ENCODE peak calls at places on chromosomes 12 and 14, in nine cellular contexts. P, C, A, R, U, V, J, I and W are unnamed samples.

GRCh38 chr12:645563-646071 is 17.6 kb downstream of the NINJ2 start:
- DNase-seq in A (no peak), J (peak), C (no peak), V (peak), P (no peak), U (no peak), R (peak), I (no peak), W (peak)

GRCh38 chr12:104578453-104578852 is 121.7 kb downstream of the CHST11 start:
- DNase-seq in C (peak), P (no peak), I (peak), R (peak), U (peak), A (no peak), J (peak), V (peak), W (peak)

GRCh38 chr14:73476451-73476905 is 14.3 kb upstream of the RIOX1 start:
- DNase-seq in R (no peak), U (peak), I (no peak), V (no peak), A (no peak), J (no peak), P (no peak), C (no peak), W (no peak)

GRCh38 chr12:46701356-46701755 is 124.4 kb downstream of the SLC38A4 start:
- DNase-seq in I (no peak), U (no peak), R (no peak), P (no peak), C (no peak), J (no peak), V (no peak), A (no peak), W (peak)

GRCh38 chr14:23376477-23377200 is at the start of gene CMTM5:
- DNase-seq in R (no peak), P (no peak), C (no peak), J (no peak), A (peak), I (no peak), U (no peak), V (no peak), W (no peak)

GRCh38 chr12:6772331-6772695 is at the start of gene LAG3:
- DNase-seq in P (no peak), I (no peak), C (no peak), U (no peak), J (no peak), R (no peak), A (no peak), V (no peak), W (no peak)

GRCh38 chr12:1907652-1908611 is 10.5 kb downstream of the CACNA2D4 start:
- DNase-seq in I (no peak), U (peak), P (no peak), A (peak), J (no peak), C (no peak), V (no peak), R (no peak), W (no peak)

GRCh38 chr14:89621791-89622638 is 205.0 kb upstream of the FOXN3 start:
- DNase-seq in P (no peak), A (no peak), C (no peak), V (no peak), J (no peak), U (no peak), I (no peak), R (no peak), W (no peak)

GRCh38 chr14:67228325-67228984 is 12.8 kb upstream of the PALS1 start:
- DNase-seq in A (peak), J (peak), U (peak), P (no peak), V (no peak), I (no peak), R (peak), C (no peak), W (peak)

GRCh38 chr14:99508896-99509629 is 27.9 kb downstream of the CCNK start:
- DNase-seq in C (no peak), J (no peak), A (no peak), V (no peak), U (peak), I (no peak), R (no peak), P (no peak), W (no peak)

GRCh38 chr14:73591690-73592448 is at the start of gene ACOT4:
- DNase-seq in I (peak), R (peak), J (peak), U (peak), V (peak), C (no peak), P (peak), A (peak), W (peak)

GRCh38 chr12:63138484-63138883 is 12.5 kb downstream of the AVPR1A start:
- DNase-seq in V (no peak), P (no peak), I (no peak), J (no peak), C (no peak), U (no peak), R (no peak), A (no peak), W (no peak)

GRCh38 chr14:36315159-36315853 is 5.1 kb downstream of the MBIP start:
- DNase-seq in P (no peak), V (no peak), I (no peak), R (no peak), A (no peak), J (no peak), C (no peak), U (no peak), W (no peak)

GRCh38 chr12:109718390-109718789 is 4.8 kb downstream of the FAM222A start:
- DNase-seq in C (no peak), P (no peak), J (no peak), V (no peak), U (no peak), I (no peak), A (peak), R (no peak), W (no peak)

GRCh38 chr12:3218150-3218845 is 141.1 kb downstream of the TSPAN9 start:
- DNase-seq in C (no peak), A (peak), V (peak), J (peak), I (no peak), U (peak), P (no peak), R (peak), W (peak)

GRCh38 chr12:59193476-59194050 is 273.3 kb upstream of the LRIG3 start:
- DNase-seq in I (no peak), J (no peak), C (no peak), A (no peak), P (no peak), U (peak), R (no peak), V (no peak), W (no peak)

GRCh38 chr14:36665887-36666415 is 4.3 kb downstream of the PAX9 start:
- DNase-seq in V (no peak), I (no peak), P (no peak), U (no peak), R (no peak), C (no peak), A (no peak), J (no peak), W (no peak)

GRCh38 chr14:96519970-96520369 is 17.8 kb downstream of the PAPOLA start:
- DNase-seq in P (no peak), R (no peak), A (no peak), J (no peak), U (no peak), I (no peak), C (no peak), V (no peak), W (no peak)

GRCh38 chr12:109014984-109015765 is 5.7 kb downstream of the SVOP start:
- DNase-seq in U (no peak), V (no peak), J (no peak), I (no peak), A (no peak), P (no peak), R (no peak), C (no peak), W (no peak)

GRCh38 chr12:31662176-31662849 is 2.8 kb downstream of the ETFBKMT start:
- DNase-seq in P (no peak), U (no peak), R (no peak), V (no peak), J (no peak), C (no peak), A (no peak), I (no peak), W (no peak)

GRCh38 chr12:120571299-120571698 is 9.9 kb downstream of the POP5 start:
- DNase-seq in P (no peak), A (no peak), I (no peak), J (no peak), C (no peak), V (no peak), U (no peak), R (peak), W (peak)

GRCh38 chr12:57816855-57817151 is 1.7 kb downstream of the AVIL start:
- DNase-seq in P (peak), C (no peak), I (no peak), V (peak), R (no peak), A (no peak), U (no peak), J (peak), W (peak)

GRCh38 chr12:170361-171225 is 43.4 kb downstream of the SLC6A12 start:
- DNase-seq in C (no peak), V (no peak), R (no peak), A (peak), I (no peak), J (no peak), P (no peak), U (no peak), W (no peak)

DNA sequence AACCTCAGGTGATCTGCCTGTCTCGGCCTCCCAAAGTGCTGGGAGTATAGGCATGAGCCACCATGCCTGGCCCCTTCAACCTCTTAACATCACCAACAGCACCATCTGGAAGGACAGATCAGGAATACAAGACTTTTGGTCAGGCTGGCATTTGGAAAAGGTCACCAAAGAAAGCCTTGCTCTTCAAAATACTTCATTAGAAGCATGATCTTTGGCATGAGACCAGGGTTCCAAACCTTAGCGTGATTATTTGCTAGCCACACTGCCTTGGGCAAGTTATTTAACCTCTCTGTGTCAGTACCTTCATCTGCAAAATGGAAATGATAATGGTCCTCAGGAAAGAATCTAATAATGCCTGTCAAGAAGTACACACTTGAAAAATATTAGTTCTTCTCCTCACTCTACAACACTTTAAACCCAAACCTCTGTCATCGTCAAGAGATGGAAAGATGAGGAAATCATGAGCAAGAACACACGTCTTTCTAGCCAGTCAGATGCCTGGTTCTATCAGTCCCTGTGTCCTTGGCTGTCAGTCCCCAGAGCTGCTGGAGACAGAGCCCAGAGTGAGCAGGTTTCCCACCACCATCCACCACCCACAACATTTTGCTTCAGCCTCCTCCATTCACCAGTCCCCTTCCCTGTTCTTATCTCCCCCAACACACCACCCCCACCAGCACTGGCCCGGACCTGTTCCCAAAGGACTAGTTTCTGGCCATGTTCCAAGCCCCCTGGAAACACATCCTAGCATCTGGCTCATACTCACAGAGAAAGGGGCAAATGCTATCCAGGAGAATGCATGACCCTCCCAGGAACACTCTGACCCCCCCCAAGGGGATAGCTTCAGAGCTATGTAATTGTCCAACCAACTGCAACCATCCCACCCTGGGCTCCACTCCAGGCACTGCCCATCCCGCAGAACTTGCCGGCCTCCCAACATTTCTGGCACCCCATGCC is 2.0 kb downstream of the ADCY6 start:
- DNase-seq in P (no peak), U (no peak), A (no peak), R (no peak), I (no peak), C (no peak), V (no peak), J (no peak), W (no peak)
- H3K4me3 ChIP-seq in P (no peak), U (peak), A (no peak), R (peak), I (peak), C (peak), V (peak), J (peak), W (peak)

GRCh38 chr12:64446295-64446694 is 5.6 kb upstream of the TBK1 start:
- DNase-seq in I (no peak), A (no peak), P (no peak), J (no peak), U (no peak), R (no peak), V (no peak), C (no peak), W (no peak)
- TF ChIP-seq CTCF in I (no peak), A (no peak), P (no peak), J (no peak), U (no peak), R (no peak), V (no peak), C (no peak), W (no peak)

DNA sequence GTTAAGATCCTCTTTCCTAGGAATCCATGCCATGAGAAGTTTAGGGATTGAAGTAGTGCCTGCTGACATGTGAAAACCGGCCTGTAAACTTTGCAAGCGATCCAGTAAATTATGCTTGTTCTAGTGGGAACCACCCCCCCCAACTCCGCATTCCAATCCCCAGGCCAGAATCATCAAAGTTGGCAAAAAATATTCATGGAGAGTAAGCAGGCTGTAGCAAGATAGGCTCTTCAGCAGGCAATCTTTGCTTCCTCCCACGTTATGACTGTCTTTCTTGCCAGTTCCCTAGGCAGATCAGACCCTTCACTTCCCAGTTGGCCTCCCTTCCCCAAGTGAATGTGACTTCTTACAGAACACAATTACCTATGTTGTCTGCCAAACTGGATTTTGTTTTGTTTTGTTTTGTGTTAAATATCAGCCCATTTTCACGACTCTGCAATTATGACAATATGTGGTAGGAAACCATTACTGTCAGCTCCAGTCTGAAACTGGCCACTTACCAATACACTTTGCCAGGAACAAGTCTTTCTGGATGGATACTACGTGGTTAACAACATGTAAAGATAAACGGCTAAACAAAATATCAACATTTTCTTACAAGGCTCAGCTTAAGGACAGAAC is 1.1 kb upstream of the PTGER2 start:
- DNase-seq in A (no peak), R (peak), C (no peak), I (no peak), V (peak), P (no peak), U (no peak), J (peak), W (peak)
- H3K4me3 ChIP-seq in A (no peak), R (no peak), C (no peak), I (no peak), V (peak), P (peak), U (no peak), J (peak), W (peak)

DNA sequence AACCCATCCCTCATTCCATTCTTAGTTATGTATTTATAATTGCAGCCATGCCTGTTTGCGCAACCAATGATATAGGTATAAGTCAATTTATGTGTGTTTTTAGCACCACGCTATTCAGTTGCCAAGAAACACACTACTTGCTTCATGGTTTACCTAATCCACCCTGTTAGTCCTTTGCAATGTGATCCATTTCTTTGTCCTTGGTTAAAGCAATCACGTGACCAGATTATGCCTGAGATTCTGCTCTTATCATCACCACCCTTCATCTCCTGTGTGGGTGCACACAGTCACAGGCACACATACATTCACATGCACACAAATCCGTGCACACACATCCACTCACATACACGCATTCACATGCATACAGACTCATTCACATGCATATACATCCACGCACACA is 52.3 kb upstream of the KCNA5 start:
- DNase-seq in V (no peak), R (no peak), P (no peak), C (no peak), J (no peak), I (no peak), U (no peak), A (no peak), W (no peak)
- TF ChIP-seq CTCF in V (no peak), R (no peak), P (no peak), C (no peak), J (no peak), I (no peak), U (no peak), A (no peak), W (no peak)

GRCh38 chr14:74886001-74886400 is 4.3 kb downstream of the DLST start:
- DNase-seq in C (peak), I (no peak), A (no peak), P (no peak), J (peak), U (peak), V (peak), R (peak), W (peak)
- H3K4me3 ChIP-seq in C (no peak), I (no peak), A (no peak), P (no peak), J (no peak), U (no peak), V (no peak), R (no peak), W (no peak)

GRCh38 chr14:30872602-30873001 is 1.8 kb upstream of the COCH start:
- DNase-seq in A (peak), P (no peak), U (no peak), V (no peak), R (no peak), C (no peak), J (no peak), I (no peak), W (no peak)

GRCh38 chr14:30873308-30874119 is 845 bp upstream of the COCH start:
- DNase-seq in J (no peak), U (no peak), A (peak), V (no peak), R (no peak), P (no peak), I (no peak), C (no peak), W (no peak)

GRCh38 chr14:30875788-30876053 is 1.4 kb downstream of the COCH start:
- DNase-seq in J (no peak), U (no peak), R (no peak), I (no peak), P (no peak), C (no peak), A (no peak), V (no peak), W (no peak)

GRCh38 chr14:30874999-30875787 is 834 bp downstream of the COCH start:
- DNase-seq in A (peak), C (no peak), V (no peak), J (no peak), P (peak), U (no peak), I (no peak), R (no peak), W (no peak)

GRCh38 chr14:30874120-30874998 is at the start of gene COCH:
- DNase-seq in J (no peak), P (peak), A (peak), U (no peak), C (no peak), V (no peak), I (peak), R (no peak), W (no peak)
- TF ChIP-seq CTCF in J (no peak), P (peak), A (no peak), U (no peak), C (no peak), V (no peak), I (peak), R (no peak), W (peak)

GRCh38 chr12:94641283-94641682 is 9.1 kb downstream of the TMCC3 start:
- DNase-seq in J (no peak), R (no peak), I (no peak), A (no peak), V (no peak), C (no peak), P (no peak), U (no peak), W (no peak)

GRCh38 chr12:94644622-94645021 is 5.7 kb downstream of the TMCC3 start:
- DNase-seq in I (no peak), V (peak), A (no peak), J (peak), U (peak), P (no peak), C (no peak), R (peak), W (peak)

GRCh38 chr12:94644141-94644575 is 6.2 kb downstream of the TMCC3 start:
- DNase-seq in P (peak), C (no peak), U (peak), V (peak), A (no peak), I (no peak), J (no peak), R (peak), W (peak)

GRCh38 chr12:94640134-94640928 is 10.0 kb downstream of the TMCC3 start:
- DNase-seq in U (peak), R (peak), P (no peak), J (peak), V (peak), A (no peak), C (no peak), I (no peak), W (peak)

DNA sequence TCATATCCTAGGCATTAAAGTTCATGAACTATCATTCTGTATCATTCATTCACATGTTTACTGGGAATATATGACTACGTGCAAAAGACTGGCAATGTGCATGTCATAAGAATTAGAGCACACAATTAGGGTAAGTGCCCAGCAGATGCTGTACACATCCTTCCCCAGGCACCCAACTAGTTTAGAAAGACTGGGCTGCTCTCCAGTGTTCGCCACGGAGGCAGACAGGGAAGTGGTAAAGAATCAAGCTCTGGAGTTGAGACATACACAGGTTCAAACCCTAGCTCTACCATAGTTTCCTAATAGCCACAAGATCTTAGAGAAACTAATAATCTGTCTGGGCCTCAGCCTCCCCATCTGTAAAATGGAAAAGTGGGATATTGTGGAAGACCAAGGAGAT is 6.8 kb downstream of the TMCC3 start:
- DNase-seq in C (no peak), I (no peak), R (no peak), P (no peak), J (no peak), U (no peak), A (no peak), V (no peak), W (no peak)
- H3K4me3 ChIP-seq in C (no peak), I (no peak), R (no peak), P (no peak), J (no peak), U (no peak), A (no peak), V (no peak), W (no peak)

DNA sequence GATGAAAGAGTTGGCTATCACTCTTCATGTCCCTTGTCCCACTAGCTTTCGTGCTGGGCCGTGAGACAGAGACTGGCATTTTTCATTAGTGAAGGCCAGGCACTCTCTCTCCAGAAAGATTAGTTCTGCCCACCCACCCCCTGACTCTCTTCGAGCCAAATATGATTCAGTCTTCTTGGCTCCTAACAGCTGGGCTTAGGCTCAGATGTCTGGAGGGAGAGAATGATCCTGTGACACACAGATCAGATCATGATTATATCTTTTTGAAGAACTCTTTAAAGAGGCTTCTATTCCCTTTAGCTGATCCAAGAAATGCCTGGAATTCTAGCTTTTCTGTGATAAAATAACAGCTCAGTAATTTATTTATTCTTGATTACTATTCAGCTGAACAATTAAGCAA is 5.2 kb upstream of the GNG2 start:
- DNase-seq in A (no peak), C (no peak), I (no peak), U (no peak), P (no peak), J (peak), V (peak), R (peak), W (peak)
- TF ChIP-seq CTCF in A (no peak), C (no peak), I (no peak), U (no peak), P (no peak), J (no peak), V (no peak), R (no peak), W (no peak)